ENCODE peak calls at places on chromosomes 2 and 18, in ten cellular contexts. One of them, this sample, is unnamed.

GRCh38 chr2:176085861-176086771 is 2.4 kb upstream of the EVX2 start:
- DNase-seq in sciatic nerve: no peak
- DNase-seq in heart right ventricle: no peak
- DNase-seq in activated CD4-positive, alpha-beta T cell treated with anti-CD3 and anti-CD28 coated beads for 24 hours: no peak
- DNase-seq in CD8-positive, alpha-beta T cell: no peak
- DNase-seq in T-helper 2 cell: no peak
- DNase-seq in Calu3: peak
- DNase-seq in NCI-H748 treated with DMSO at 0.1 percent for 48 hours: peak
- DNase-seq in stimulated activated CD4-positive, alpha-beta T cell treated with anti-CD3 and anti-CD28 coated beads, TNF-alpha, amount 100 ng/mL, for 1 hour: no peak
- DNase-seq in NCI-H1436: peak
- DNase-seq in this sample: peak

GRCh38 chr18:61817086-61817485 is 75.7 kb downstream of the RNF152 start:
- DNase-seq in CD8-positive, alpha-beta T cell: no peak
- DNase-seq in NCI-H1436: no peak
- DNase-seq in stimulated activated CD4-positive, alpha-beta T cell treated with anti-CD3 and anti-CD28 coated beads, TNF-alpha, amount 100 ng/mL, for 1 hour: no peak
- DNase-seq in sciatic nerve: no peak
- DNase-seq in T-helper 2 cell: no peak
- DNase-seq in activated CD4-positive, alpha-beta T cell treated with anti-CD3 and anti-CD28 coated beads for 24 hours: no peak
- DNase-seq in NCI-H748 treated with DMSO at 0.1 percent for 48 hours: no peak
- DNase-seq in Calu3: no peak
- DNase-seq in heart right ventricle: no peak
- DNase-seq in this sample: no peak

GRCh38 chr2:202436631-202437030 is 60.5 kb downstream of the BMPR2 start:
- DNase-seq in NCI-H748 treated with DMSO at 0.1 percent for 48 hours: no peak
- DNase-seq in Calu3: no peak
- DNase-seq in CD8-positive, alpha-beta T cell: no peak
- DNase-seq in activated CD4-positive, alpha-beta T cell treated with anti-CD3 and anti-CD28 coated beads for 24 hours: no peak
- DNase-seq in heart right ventricle: no peak
- DNase-seq in NCI-H1436: no peak
- DNase-seq in T-helper 2 cell: no peak
- DNase-seq in stimulated activated CD4-positive, alpha-beta T cell treated with anti-CD3 and anti-CD28 coated beads, TNF-alpha, amount 100 ng/mL, for 1 hour: no peak
- DNase-seq in sciatic nerve: no peak
- DNase-seq in this sample: no peak

GRCh38 chr18:61893304-61893970 is 630 bp upstream of the RNF152 start:
- DNase-seq in CD8-positive, alpha-beta T cell: no peak
- DNase-seq in NCI-H748 treated with DMSO at 0.1 percent for 48 hours: no peak
- DNase-seq in heart right ventricle: peak
- DNase-seq in activated CD4-positive, alpha-beta T cell treated with anti-CD3 and anti-CD28 coated beads for 24 hours: peak
- DNase-seq in sciatic nerve: peak
- DNase-seq in NCI-H1436: peak
- DNase-seq in Calu3: peak
- DNase-seq in T-helper 2 cell: no peak
- DNase-seq in stimulated activated CD4-positive, alpha-beta T cell treated with anti-CD3 and anti-CD28 coated beads, TNF-alpha, amount 100 ng/mL, for 1 hour: no peak
- DNase-seq in this sample: peak

GRCh38 chr2:88810017-88810416 is 118.5 kb downstream of the RPIA start:
- DNase-seq in T-helper 2 cell: no peak
- DNase-seq in stimulated activated CD4-positive, alpha-beta T cell treated with anti-CD3 and anti-CD28 coated beads, TNF-alpha, amount 100 ng/mL, for 1 hour: no peak
- DNase-seq in heart right ventricle: no peak
- DNase-seq in activated CD4-positive, alpha-beta T cell treated with anti-CD3 and anti-CD28 coated beads for 24 hours: no peak
- DNase-seq in CD8-positive, alpha-beta T cell: no peak
- DNase-seq in Calu3: no peak
- DNase-seq in sciatic nerve: no peak
- DNase-seq in NCI-H748 treated with DMSO at 0.1 percent for 48 hours: peak
- DNase-seq in NCI-H1436: no peak
- DNase-seq in this sample: no peak

GRCh38 chr2:235054919-235055318 is 103.1 kb downstream of the SH3BP4 start:
- DNase-seq in heart right ventricle: no peak
- DNase-seq in T-helper 2 cell: no peak
- DNase-seq in stimulated activated CD4-positive, alpha-beta T cell treated with anti-CD3 and anti-CD28 coated beads, TNF-alpha, amount 100 ng/mL, for 1 hour: no peak
- DNase-seq in CD8-positive, alpha-beta T cell: no peak
- DNase-seq in sciatic nerve: peak
- DNase-seq in NCI-H1436: no peak
- DNase-seq in NCI-H748 treated with DMSO at 0.1 percent for 48 hours: no peak
- DNase-seq in activated CD4-positive, alpha-beta T cell treated with anti-CD3 and anti-CD28 coated beads for 24 hours: no peak
- DNase-seq in Calu3: no peak
- DNase-seq in this sample: no peak

GRCh38 chr18:519019-519879 is 18.7 kb upstream of the COLEC12 start:
- DNase-seq in NCI-H748 treated with DMSO at 0.1 percent for 48 hours: no peak
- DNase-seq in sciatic nerve: peak
- DNase-seq in activated CD4-positive, alpha-beta T cell treated with anti-CD3 and anti-CD28 coated beads for 24 hours: no peak
- DNase-seq in Calu3: no peak
- DNase-seq in heart right ventricle: peak
- DNase-seq in CD8-positive, alpha-beta T cell: no peak
- DNase-seq in stimulated activated CD4-positive, alpha-beta T cell treated with anti-CD3 and anti-CD28 coated beads, TNF-alpha, amount 100 ng/mL, for 1 hour: no peak
- DNase-seq in T-helper 2 cell: no peak
- DNase-seq in NCI-H1436: no peak
- DNase-seq in this sample: no peak

GRCh38 chr2:169734172-169734847 is 678 bp downstream of the KLHL23 start:
- DNase-seq in NCI-H1436: peak
- DNase-seq in activated CD4-positive, alpha-beta T cell treated with anti-CD3 and anti-CD28 coated beads for 24 hours: no peak
- DNase-seq in stimulated activated CD4-positive, alpha-beta T cell treated with anti-CD3 and anti-CD28 coated beads, TNF-alpha, amount 100 ng/mL, for 1 hour: no peak
- DNase-seq in T-helper 2 cell: no peak
- DNase-seq in Calu3: peak
- DNase-seq in CD8-positive, alpha-beta T cell: no peak
- DNase-seq in NCI-H748 treated with DMSO at 0.1 percent for 48 hours: peak
- DNase-seq in heart right ventricle: peak
- DNase-seq in sciatic nerve: no peak
- DNase-seq in this sample: peak

GRCh38 chr2:207833265-207833751 is 63.6 kb upstream of the FZD5 start:
- DNase-seq in NCI-H1436: no peak
- DNase-seq in T-helper 2 cell: no peak
- DNase-seq in stimulated activated CD4-positive, alpha-beta T cell treated with anti-CD3 and anti-CD28 coated beads, TNF-alpha, amount 100 ng/mL, for 1 hour: no peak
- DNase-seq in sciatic nerve: no peak
- DNase-seq in NCI-H748 treated with DMSO at 0.1 percent for 48 hours: no peak
- DNase-seq in Calu3: no peak
- DNase-seq in CD8-positive, alpha-beta T cell: no peak
- DNase-seq in heart right ventricle: no peak
- DNase-seq in activated CD4-positive, alpha-beta T cell treated with anti-CD3 and anti-CD28 coated beads for 24 hours: no peak
- DNase-seq in this sample: no peak

GRCh38 chr2:224723606-224724217 is 7.5 kb upstream of the CCDC195 start:
- DNase-seq in Calu3: no peak
- DNase-seq in sciatic nerve: no peak
- DNase-seq in CD8-positive, alpha-beta T cell: no peak
- DNase-seq in NCI-H748 treated with DMSO at 0.1 percent for 48 hours: no peak
- DNase-seq in T-helper 2 cell: no peak
- DNase-seq in NCI-H1436: no peak
- DNase-seq in heart right ventricle: no peak
- DNase-seq in activated CD4-positive, alpha-beta T cell treated with anti-CD3 and anti-CD28 coated beads for 24 hours: no peak
- DNase-seq in stimulated activated CD4-positive, alpha-beta T cell treated with anti-CD3 and anti-CD28 coated beads, TNF-alpha, amount 100 ng/mL, for 1 hour: no peak
- DNase-seq in this sample: no peak